ENCODE peak calls at places on chromosomes 11 and 22, in nine cellular contexts. O is neural progenitor cell, W is kidney, M is ovary, E is H9, Y is lung, I is fibroblast of lung, U is right lobe of liver, F is esophagus squamous epithelium. Z is an unnamed sample.

GRCh38 chr11:57800444-57801184 is 39.0 kb downstream of the CTNND1 start:
- DNase-seq in O (peak; percentile 83), W (no peak), M (no peak), E (peak; percentile 51), Y (no peak), I (peak; percentile 77), U (no peak), F (no peak), Z (no peak)

GRCh38 chr11:59261150-59261549 is 48.4 kb upstream of the MPEG1 start:
- DNase-seq in O (no peak), W (no peak), M (no peak), E (no peak), Y (no peak), I (no peak), U (no peak), F (no peak), Z (no peak)

GRCh38 chr11:74035264-74035663 is 26.4 kb upstream of the UCP3 start:
- DNase-seq in O (no peak), W (no peak), M (no peak), E (no peak), Y (no peak), I (peak; percentile 55), U (no peak), F (no peak), Z (no peak)

GRCh38 chr11:127965947-127966668 is 621.2 kb downstream of the ETS1 start:
- DNase-seq in O (peak; percentile 8), W (no peak), M (no peak), E (no peak), Y (no peak), I (peak; percentile 43), U (no peak), F (no peak), Z (no peak)

GRCh38 chr11:27720277-27720830 is 20.1 kb upstream of the BDNF start:
- DNase-seq in O (peak; percentile 94), W (no peak), M (no peak), E (peak; percentile 80), Y (no peak), I (peak; percentile 65), U (no peak), F (no peak), Z (no peak)

GRCh38 chr11:36086366-36086765 is 142.5 kb downstream of the LDLRAD3 start:
- DNase-seq in O (no peak), W (no peak), M (no peak), E (no peak), Y (no peak), I (no peak), U (no peak), F (no peak), Z (no peak)

GRCh38 chr11:128796275-128796674 is 70.8 kb downstream of the KCNJ1 start:
- DNase-seq in O (no peak), W (no peak), M (no peak), E (no peak), Y (no peak), I (peak; percentile 29), U (no peak), F (no peak), Z (no peak)

GRCh38 chr11:70203749-70204465 is 811 bp downstream of the FADD start:
- DNase-seq in O (peak; percentile 49), W (no peak), M (peak; percentile 74), E (no peak), Y (peak; percentile 76), I (peak; percentile 77), U (peak; percentile 52), F (peak; percentile 21), Z (no peak)

GRCh38 chr22:46878549-46878948 is 116.1 kb downstream of the TBC1D22A start:
- DNase-seq in O (peak; percentile 57), W (no peak), M (no peak), E (no peak), Y (no peak), I (no peak), U (no peak), F (no peak), Z (no peak)

GRCh38 chr11:120130991-120131760 is 6.7 kb downstream of the TRIM29 start:
- DNase-seq in O (no peak), W (peak; percentile 45), M (peak; percentile 2), E (no peak), Y (no peak), I (no peak), U (no peak), F (no peak), Z (no peak)

GRCh38 chr11:45102810-45103621 is 43.4 kb upstream of the PRDM11 start:
- DNase-seq in O (peak; percentile 82), W (peak; percentile 84), M (peak; percentile 40), E (peak; percentile 72), Y (peak; percentile 60), I (peak; percentile 82), U (no peak), F (no peak), Z (no peak)

GRCh38 chr22:37549704-37550059 is 10.6 kb upstream of the CDC42EP1 start:
- DNase-seq in O (peak; percentile 40), W (peak; percentile 87), M (peak; percentile 38), E (no peak), Y (no peak), I (peak; percentile 54), U (peak; percentile 89), F (no peak), Z (peak; percentile 85)

GRCh38 chr11:32317646-32318045 is 117.7 kb downstream of the WT1 start:
- DNase-seq in O (no peak), W (no peak), M (no peak), E (no peak), Y (no peak), I (no peak), U (no peak), F (no peak), Z (no peak)

GRCh38 chr11:58471892-58472291 is 29.9 kb upstream of the OR5B12 start:
- DNase-seq in O (no peak), W (no peak), M (no peak), E (no peak), Y (no peak), I (no peak), U (no peak), F (no peak), Z (no peak)

GRCh38 chr11:107076832-107077231 is 58.6 kb upstream of the GUCY1A2 start:
- DNase-seq in O (no peak), W (no peak), M (no peak), E (no peak), Y (no peak), I (no peak), U (no peak), F (no peak), Z (no peak)
- H3K27ac ChIP-seq in O (no peak overlapping the region), W (no peak overlapping the region), M (no peak overlapping the region), E (no peak overlapping the region), Y (no peak overlapping the region), I (no peak overlapping the region), U (no peak overlapping the region), F (no peak overlapping the region), Z (no peak overlapping the region)

DNA sequence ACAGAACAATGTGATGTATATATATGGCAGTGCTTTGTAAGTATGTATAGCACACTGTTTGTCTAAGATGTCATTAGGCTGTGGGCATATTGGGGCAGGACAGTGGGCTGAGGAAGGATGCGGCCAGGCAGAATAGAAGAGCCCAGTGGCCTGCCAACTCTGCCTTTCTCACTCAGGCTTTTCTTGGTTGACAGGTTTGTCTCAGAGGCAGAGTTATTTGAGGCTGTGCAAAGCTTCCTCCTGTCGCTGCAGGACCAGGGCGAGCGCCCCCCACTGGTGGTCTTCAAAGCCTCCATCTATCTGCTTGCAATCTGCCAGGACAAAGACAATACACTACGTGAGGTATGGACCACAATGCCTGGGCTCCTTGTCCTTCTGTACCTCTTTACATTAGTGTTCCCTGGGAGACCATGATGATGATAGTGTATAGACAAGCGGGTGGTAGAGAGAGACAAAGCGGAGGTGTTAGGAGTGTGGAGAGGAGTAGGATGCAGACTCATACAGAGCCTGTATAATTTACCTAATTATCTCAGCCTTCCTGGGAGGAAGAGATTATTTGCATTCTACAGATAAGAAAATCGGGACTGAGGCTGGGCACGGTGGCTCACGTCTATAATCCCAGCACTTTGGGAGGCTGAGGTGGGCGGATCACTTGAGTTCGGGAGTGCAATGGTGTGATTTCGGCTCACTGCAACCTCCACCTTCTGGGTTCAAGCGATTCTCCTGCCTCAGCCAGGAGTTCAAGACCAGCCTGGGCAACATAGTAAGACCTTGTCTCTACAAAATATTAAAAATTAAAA is 37.3 kb upstream of the CCDC134 start:
- DNase-seq in O (peak; percentile 91), W (no peak), M (no peak), E (peak; percentile 91), Y (no peak), I (peak; percentile 11), U (no peak), F (no peak), Z (no peak)
- TF ChIP-seq CTCF in O (peak; percentile 90), W (peak; percentile 14), M (no peak), E (peak; percentile 96), Y (no peak), I (peak; percentile 39), U (peak; percentile 23), F (peak; percentile 29), Z (peak; percentile 37)

DNA sequence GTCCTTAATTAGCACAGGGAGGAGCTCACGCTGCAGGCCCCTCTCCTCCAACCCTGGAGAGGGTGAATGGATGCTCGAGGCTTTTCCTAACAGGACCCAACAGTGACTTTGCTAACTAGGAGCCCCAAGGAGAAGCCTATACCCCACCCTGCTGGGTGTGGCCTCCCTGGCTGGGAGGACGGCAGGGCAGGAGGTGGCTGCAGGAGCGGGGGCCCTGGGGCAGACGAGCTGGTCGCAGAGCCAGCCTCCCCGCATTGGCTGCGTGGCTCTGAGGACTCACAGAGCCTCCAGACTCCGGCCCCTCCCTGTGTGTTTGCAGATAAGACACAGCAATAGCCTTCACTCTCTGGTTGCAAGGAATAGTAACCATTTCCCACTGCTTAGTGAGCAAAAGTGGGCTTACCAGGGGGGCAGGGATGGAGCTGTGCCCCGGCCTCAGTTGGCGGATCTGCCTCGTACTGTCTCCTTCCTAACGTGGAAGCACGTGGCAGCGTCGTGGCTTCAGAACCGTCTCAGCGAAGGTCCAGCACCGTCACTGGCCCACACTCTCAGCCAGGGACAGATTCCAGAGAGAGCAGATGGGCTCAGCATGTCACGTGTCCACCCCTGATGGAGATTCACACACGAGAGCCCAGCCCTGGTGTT is 1087.5 kb downstream of the BRD1 start:
- DNase-seq in O (no peak), W (peak; percentile 57), M (no peak), E (peak; percentile 20), Y (no peak), I (no peak), U (no peak), F (no peak), Z (peak; percentile 43)
- H3K27ac ChIP-seq in O (no peak overlapping the region), W (no peak overlapping the region), M (no peak overlapping the region), E (no peak overlapping the region), Y (no peak overlapping the region), I (no peak overlapping the region), U (no peak overlapping the region), F (no peak overlapping the region), Z (no peak overlapping the region)

DNA sequence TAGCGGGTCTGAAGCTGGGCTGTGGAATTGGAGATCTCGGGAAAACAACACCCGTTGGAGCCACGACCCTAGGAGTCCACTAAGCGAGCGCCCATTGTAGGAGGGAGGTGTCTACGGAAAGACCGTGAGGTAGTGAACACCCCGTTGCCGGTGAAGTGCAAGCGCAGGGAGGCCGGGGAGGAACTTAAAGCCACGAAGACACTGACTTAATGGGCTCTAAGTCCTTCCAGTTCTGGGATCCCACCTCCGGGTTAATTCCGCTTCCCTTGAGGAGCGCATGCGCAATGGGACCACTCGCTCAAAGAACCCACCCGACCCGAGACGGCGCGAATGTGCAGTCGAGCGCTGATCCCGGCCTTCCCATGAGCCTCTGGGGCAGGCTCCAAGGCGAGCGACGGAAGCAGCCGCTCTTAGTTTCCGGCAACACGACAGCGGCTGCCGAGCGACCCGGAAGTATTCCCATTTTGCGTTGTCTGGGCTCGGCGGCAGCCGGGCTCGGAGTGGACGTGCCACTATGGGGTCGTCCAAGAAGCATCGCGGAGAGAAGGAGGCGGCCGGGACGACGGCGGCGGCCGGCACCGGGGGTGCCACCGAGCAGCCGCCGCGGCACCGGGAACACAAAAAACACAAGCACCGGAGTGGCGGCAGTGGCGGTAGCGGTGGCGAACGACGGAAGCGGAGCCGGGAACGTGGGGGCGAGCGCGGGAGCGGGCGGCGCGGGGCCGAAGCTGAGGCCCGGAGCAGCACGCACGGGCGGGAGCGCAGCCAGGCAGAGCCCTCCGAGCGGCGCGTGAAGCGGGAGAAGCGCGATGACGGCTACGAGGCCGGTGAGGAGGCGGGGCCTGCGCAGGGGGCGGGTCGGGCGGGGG is at the start of gene SART1:
- DNase-seq in O (peak; percentile 99), W (peak; percentile 99), M (peak; percentile 97), E (peak; percentile 98), Y (peak; percentile 97), I (peak; percentile 98), U (peak; percentile 98), F (peak; percentile 87), Z (peak; percentile 98)
- TF ChIP-seq CTCF in O (no peak), W (no peak), M (no peak), E (no peak), Y (peak; percentile 1), I (no peak), U (peak; percentile 2), F (peak; percentile 42), Z (peak; percentile 64)